ENCODE peak calls at places on chromosomes 6 and 20, in four cellular contexts. U is myocyte, N is hippocampal formation, W is HT-29. Y is an unnamed sample.

GRCh38 chr20:8309638-8310037 is 177.6 kb downstream of the PLCB1 start:
- DNase-seq in N (peak; percentile 67), W (no peak), U (no peak), Y (no peak)

GRCh38 chr6:148528292-148528691 is 185.7 kb downstream of the SASH1 start:
- DNase-seq in U (no peak), W (no peak), N (peak; percentile 59), Y (no peak)

GRCh38 chr20:8532169-8532568 is 400.1 kb downstream of the PLCB1 start:
- DNase-seq in W (no peak), U (no peak), N (no peak), Y (no peak)

GRCh38 chr6:45326698-45327417 is 1.3 kb upstream of the RUNX2 start:
- DNase-seq in N (no peak), U (no peak), W (no peak), Y (no peak)

GRCh38 chr6:139436521-139437348 is 62.3 kb upstream of the CITED2 start:
- DNase-seq in W (peak; percentile 11), N (no peak), U (peak; percentile 77), Y (peak; percentile 53)

GRCh38 chr6:149306967-149307366 is 10.5 kb upstream of the TAB2 start:
- DNase-seq in N (no peak), W (no peak), U (peak; percentile 27), Y (peak; percentile 80)

GRCh38 chr6:132726608-132726975 is 12.7 kb upstream of the VNN1 start:
- DNase-seq in N (no peak), U (no peak), W (no peak), Y (no peak)

GRCh38 chr20:16806886-16807285 is 58.7 kb downstream of the OTOR start:
- DNase-seq in N (no peak), U (no peak), W (no peak), Y (no peak)

GRCh38 chr20:45052698-45053440 is 48.1 kb downstream of the KCNS1 start:
- DNase-seq in U (peak; percentile 79), W (no peak), N (peak; percentile 40), Y (peak; percentile 53)

GRCh38 chr6:1719922-1720321 is 110.2 kb downstream of the FOXC1 start:
- DNase-seq in U (no peak), N (no peak), W (no peak), Y (no peak)

GRCh38 chr6:87798393-87799278 is 96.6 kb upstream of the AKIRIN2 start:
- DNase-seq in U (no peak), N (no peak), W (no peak), Y (no peak)

GRCh38 chr6:91273729-91274128 is 686.9 kb upstream of the MAP3K7 start:
- DNase-seq in W (no peak), U (no peak), N (no peak), Y (no peak)

GRCh38 chr6:7035837-7036249 is 71.9 kb upstream of the RREB1 start:
- DNase-seq in W (no peak), U (no peak), N (no peak), Y (no peak)

GRCh38 chr20:990293-990959 is 11.7 kb downstream of the RSPO4 start:
- DNase-seq in N (no peak), W (no peak), U (no peak), Y (no peak)

GRCh38 chr20:61942526-61942925 is 123.2 kb downstream of the TAF4 start:
- DNase-seq in U (no peak), W (no peak), N (no peak), Y (no peak)

GRCh38 chr6:168782211-168782729 is 341.3 kb downstream of the SMOC2 start:
- DNase-seq in U (peak; percentile 2), W (no peak), N (no peak), Y (no peak)

GRCh38 chr6:145904878-145905277 is 59.3 kb downstream of the SHPRH start:
- DNase-seq in U (peak; percentile 87), W (no peak), N (peak; percentile 17), Y (peak; percentile 62)

GRCh38 chr6:127102299-127102698 is 16.2 kb upstream of the RSPO3 start:
- DNase-seq in N (no peak), W (no peak), U (no peak), Y (peak; percentile 84)

GRCh38 chr20:11001767-11002540 is 328.2 kb upstream of the JAG1 start:
- DNase-seq in W (peak; percentile 70), N (no peak), U (peak; percentile 92), Y (peak; percentile 96)

GRCh38 chr20:62723351-62723750 is 14.7 kb downstream of the NTSR1 start:
- DNase-seq in N (no peak), W (no peak), U (peak; percentile 96), Y (peak; percentile 87)

GRCh38 chr6:116102856-116103255 is 2.2 kb downstream of the NT5DC1 start:
- DNase-seq in W (no peak), U (no peak), N (no peak), Y (no peak)

GRCh38 chr6:84411060-84411629 is 183.7 kb upstream of the CEP162 start:
- DNase-seq in N (no peak), W (no peak), U (peak; percentile 73), Y (peak; percentile 79)

GRCh38 chr6:17476506-17476905 is 83.1 kb downstream of the CAP2 start:
- DNase-seq in U (no peak), N (no peak), W (no peak), Y (no peak)

Y was measured in LHCN-M2.